ENCODE peak calls at places on chromosome 6, in five cellular contexts. U is pancreas, K is astrocyte of the spinal cord, H is heart right ventricle, M is foreskin fibroblast. L is an unnamed sample.

GRCh38 chr6:11700118-11700718 is 78.4 kb downstream of the ADTRP start:
- DNase-seq in U (no peak), K (peak), H (no peak), M (peak), L (peak)

GRCh38 chr6:67792996-67793395 is 842.1 kb upstream of the ADGRB3 start:
- DNase-seq in U (no peak), K (no peak), H (no peak), M (no peak), L (no peak)

GRCh38 chr6:149763866-149764265 is 14.3 kb downstream of the PCMT1 start:
- DNase-seq in U (no peak), K (no peak), H (no peak), M (peak), L (no peak)

GRCh38 chr6:43791752-43792422 is 21.9 kb downstream of the VEGFA start:
- DNase-seq in U (no peak), K (no peak), H (no peak), M (no peak), L (no peak)

GRCh38 chr6:34447915-34448314 is 18.0 kb upstream of the PACSIN1 start:
- DNase-seq in U (no peak), K (no peak), H (no peak), M (no peak), L (no peak)

GRCh38 chr6:63787021-63787420 is 151.4 kb downstream of the PHF3 start:
- DNase-seq in U (no peak), K (no peak), H (no peak), M (peak), L (no peak)

GRCh38 chr6:13286185-13286584 is 42.2 kb downstream of the TBC1D7 start:
- DNase-seq in U (no peak), K (no peak), H (no peak), M (no peak), L (no peak)

GRCh38 chr6:170248111-170248805 is 42.6 kb downstream of the DLL1 start:
- DNase-seq in U (peak), K (no peak), H (no peak), M (no peak), L (no peak)

GRCh38 chr6:28719275-28719940 is 193.7 kb downstream of the GPX5 start:
- DNase-seq in U (no peak), K (no peak), H (no peak), M (peak), L (no peak)

GRCh38 chr6:109872968-109873545 is 105.1 kb upstream of the GPR6 start:
- DNase-seq in U (no peak), K (no peak), H (no peak), M (no peak), L (no peak)

GRCh38 chr6:170257376-170257775 is 33.5 kb downstream of the DLL1 start:
- DNase-seq in U (no peak), K (no peak), H (no peak), M (no peak), L (no peak)

GRCh38 chr6:67683960-67684359 is 951.1 kb upstream of the ADGRB3 start:
- DNase-seq in U (no peak), K (peak), H (no peak), M (peak), L (peak)

GRCh38 chr6:33118525-33119123 is 42.8 kb downstream of the HLA-DPB1 start:
- DNase-seq in U (no peak), K (peak), H (peak), M (peak), L (peak)

GRCh38 chr6:45447721-45448120 is 70.0 kb upstream of the SUPT3H start:
- DNase-seq in U (no peak), K (no peak), H (no peak), M (no peak), L (no peak)

GRCh38 chr6:84161190-84161589 is 66.3 kb downstream of the CEP162 start:
- DNase-seq in U (no peak), K (no peak), H (no peak), M (no peak), L (no peak)

GRCh38 chr6:145711372-145711771 is 23.9 kb downstream of the EPM2A start:
- DNase-seq in U (no peak), K (no peak), H (no peak), M (no peak), L (no peak)

GRCh38 chr6:28136585-28137457 is 4.9 kb upstream of the ZKSCAN8 start:
- DNase-seq in U (peak), K (peak), H (peak), M (peak), L (peak)

GRCh38 chr6:159527351-159527750 is 165.7 kb downstream of the SOD2 start:
- DNase-seq in U (no peak), K (no peak), H (no peak), M (no peak), L (no peak)
- TF ChIP-seq CTCF in U (no peak), K (no peak), H (no peak), M (no peak), L (no peak)

DNA sequence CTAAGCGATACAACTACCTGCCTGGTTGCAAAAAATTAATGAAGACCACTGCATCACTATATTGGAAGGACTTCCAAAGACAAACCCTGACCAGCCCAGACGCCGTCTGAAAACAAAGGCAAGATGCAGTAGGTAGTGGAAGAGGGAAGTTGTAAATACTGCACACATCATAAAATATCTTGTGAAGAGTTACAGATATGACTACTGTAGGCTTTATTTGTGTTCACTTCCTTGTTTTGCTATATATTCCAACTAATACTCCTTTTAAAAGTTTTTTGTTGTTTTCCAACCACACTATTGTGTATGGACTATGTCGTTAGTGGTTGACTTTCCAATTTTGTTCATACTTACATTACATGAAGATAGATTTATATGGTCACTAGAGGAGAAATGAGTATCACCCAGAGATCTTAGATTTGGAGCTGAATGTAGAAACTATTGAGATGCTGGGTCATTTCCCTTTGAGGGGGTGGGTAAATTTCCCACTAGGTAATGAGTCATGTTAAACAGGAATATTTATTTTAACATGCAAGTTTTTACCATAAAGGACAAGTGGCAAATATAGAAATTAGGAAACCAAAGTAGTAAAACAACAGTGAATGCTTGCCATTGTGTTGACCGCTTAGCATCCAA is 16.6 kb upstream of the TXLNB start:
- DNase-seq in U (no peak), K (peak), H (no peak), M (peak), L (no peak)
- TF ChIP-seq CTCF in U (no peak), K (no peak), H (no peak), M (no peak), L (no peak)

DNA sequence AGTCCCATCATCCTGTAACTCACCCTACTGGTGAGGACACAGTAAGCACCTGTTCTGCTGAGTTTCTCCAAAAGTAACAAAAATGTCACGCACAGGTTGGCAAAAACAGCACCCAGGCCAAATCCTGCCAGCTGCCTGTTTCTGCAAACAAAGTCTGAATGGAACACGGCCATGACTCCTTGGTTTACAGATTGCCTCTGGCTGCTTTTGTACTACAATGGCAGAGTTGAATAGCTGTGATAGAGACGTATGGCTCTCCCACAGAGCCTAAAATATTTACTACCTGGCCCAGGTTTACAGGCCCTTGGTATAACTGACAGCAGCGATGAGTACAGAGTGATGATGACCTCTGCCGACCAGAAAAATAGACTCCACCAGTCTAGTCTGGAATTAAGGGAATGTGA is 52.6 kb downstream of the CNKSR3 start:
- DNase-seq in U (no peak), K (no peak), H (no peak), M (no peak), L (no peak)
- TF ChIP-seq CTCF in U (peak), K (no peak), H (no peak), M (no peak), L (no peak)

DNA sequence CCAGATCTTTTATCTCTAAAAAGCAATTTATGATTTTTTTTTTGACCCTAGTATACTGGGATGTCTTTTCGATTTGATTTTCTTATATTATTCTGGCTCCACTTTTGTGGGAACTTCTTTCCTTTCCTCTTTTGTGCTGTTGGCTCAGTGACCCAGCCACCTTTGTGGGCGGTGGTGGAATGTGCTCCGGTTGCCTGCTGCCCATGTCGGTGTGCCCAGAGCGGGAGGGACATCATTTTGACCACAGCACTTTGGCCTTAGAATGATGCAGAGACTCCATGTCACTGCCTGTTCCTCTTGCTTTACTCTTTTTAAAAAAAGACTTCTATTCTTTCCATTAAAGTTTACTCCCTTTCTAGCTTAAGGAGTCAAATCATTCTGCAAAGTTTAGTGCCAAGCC is 198.0 kb downstream of the FARS2 start:
- DNase-seq in U (no peak), K (no peak), H (no peak), M (no peak), L (no peak)
- TF ChIP-seq CTCF in U (no peak), K (no peak), H (no peak), M (no peak), L (no peak)

DNA sequence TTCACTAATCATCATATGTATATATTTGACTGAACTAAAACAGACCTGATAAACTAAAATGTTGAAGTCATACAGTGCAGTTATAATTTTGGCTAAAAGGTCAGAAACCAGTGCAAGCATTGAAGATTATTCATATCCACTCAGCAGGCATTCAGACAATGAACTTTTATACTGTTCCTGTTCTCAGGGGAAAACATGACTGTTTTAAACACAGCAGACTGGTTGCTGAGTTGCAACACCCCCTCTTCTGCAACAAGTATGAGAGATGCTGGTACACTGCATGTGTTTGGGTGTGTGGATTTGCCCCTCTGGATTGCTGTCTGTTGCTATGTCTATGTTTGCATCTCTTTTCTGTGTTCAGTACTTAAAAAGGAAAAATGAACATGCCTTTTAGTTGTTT is 206.8 kb downstream of the EYA4 start:
- DNase-seq in U (no peak), K (peak), H (no peak), M (peak), L (no peak)
- TF ChIP-seq CTCF in U (no peak), K (no peak), H (no peak), M (no peak), L (no peak)

GRCh38 chr6:20415304-20416062 is 13.8 kb downstream of the E2F3 start:
- DNase-seq in U (no peak), K (no peak), H (no peak), M (no peak), L (no peak)

GRCh38 chr6:20414711-20415110 is 13.0 kb downstream of the E2F3 start:
- DNase-seq in U (no peak), K (no peak), H (no peak), M (no peak), L (no peak)

GRCh38 chr6:20417819-20418218 is 16.1 kb downstream of the E2F3 start:
- DNase-seq in U (no peak), K (no peak), H (no peak), M (no peak), L (no peak)

GRCh38 chr6:20416567-20417345 is 15.1 kb downstream of the E2F3 start:
- DNase-seq in U (no peak), K (no peak), H (no peak), M (peak), L (no peak)

GRCh38 chr6:20416063-20416454 is 14.4 kb downstream of the E2F3 start:
- DNase-seq in U (no peak), K (no peak), H (no peak), M (no peak), L (no peak)
- TF ChIP-seq CTCF in U (no peak), K (no peak), H (no peak), M (no peak), L (no peak)

DNA sequence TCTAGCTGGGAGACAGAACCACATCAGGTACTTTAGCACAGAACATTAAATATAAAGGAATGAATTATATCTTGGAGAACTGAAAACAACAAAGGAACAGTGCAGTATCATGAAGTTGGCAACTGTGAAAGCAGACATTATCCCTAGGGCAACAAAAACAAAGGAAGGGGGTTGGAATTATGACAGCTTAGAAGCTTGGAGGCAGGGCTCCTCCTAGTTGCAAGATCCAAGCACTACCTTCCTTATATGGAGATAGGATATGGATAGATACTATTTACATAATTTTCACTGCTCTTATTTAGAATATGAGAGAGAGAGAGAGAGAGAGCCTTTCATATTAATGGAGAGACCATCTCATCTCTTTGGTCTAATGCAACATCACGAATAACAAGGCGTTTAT is 27.0 kb downstream of the TMEM14A start:
- DNase-seq in U (no peak), K (no peak), H (no peak), M (peak), L (no peak)
- TF ChIP-seq CTCF in U (no peak), K (no peak), H (no peak), M (no peak), L (peak)

DNA sequence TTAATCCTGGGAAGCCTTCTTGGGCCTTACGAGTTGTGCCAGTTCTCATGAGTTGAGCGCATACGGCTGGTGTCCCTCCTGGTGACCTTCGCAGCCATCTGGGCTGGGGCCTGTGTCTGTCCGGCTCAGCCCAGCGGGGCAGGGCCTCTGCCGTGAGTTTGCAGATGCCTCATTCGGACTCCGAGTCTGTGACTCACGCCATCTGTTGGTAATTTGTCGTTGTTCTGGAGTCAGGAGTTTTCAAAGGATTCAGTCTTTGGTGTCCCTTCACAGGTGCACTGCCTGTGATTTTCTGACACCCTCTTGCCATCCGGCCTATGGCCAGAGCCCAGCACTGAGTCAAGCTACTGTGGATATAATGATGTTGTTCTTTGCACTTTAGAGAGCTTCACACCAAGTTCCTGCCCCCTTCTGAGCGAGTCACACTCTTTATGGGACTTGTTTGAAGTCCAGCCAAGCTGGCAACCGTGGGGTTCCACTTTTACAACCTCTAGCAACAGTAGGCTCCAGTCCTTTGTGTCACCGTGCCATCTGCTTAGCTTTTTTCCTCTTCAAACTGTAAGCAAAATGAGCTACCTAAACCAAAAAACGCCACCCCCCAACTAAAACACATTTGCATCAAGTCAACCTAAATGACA is 175.6 kb downstream of the AIG1 start:
- DNase-seq in U (no peak), K (peak), H (no peak), M (peak), L (no peak)
- TF ChIP-seq CTCF in U (no peak), K (no peak), H (no peak), M (no peak), L (no peak)